ENCODE peak calls at places on chromosomes 6 and 20, in six cellular contexts. M, K, P, N, R and O are unnamed samples. For H3K4me1, the result is how much of the 10 kb centered on the place peaks cover.

GRCh38 chr6:34560366-34561226 is 4.5 kb upstream of the SPDEF start:
- DNase-seq in K (no peak), M (no peak), N (no peak), P (no peak), R (no peak), O (no peak)

GRCh38 chr20:37596890-37597539 is 69.3 kb upstream of the BLCAP start:
- DNase-seq in P (no peak), N (no peak), K (no peak), M (no peak), R (no peak), O (no peak)

GRCh38 chr20:38885357-38885756 is 40.9 kb upstream of the FAM83D start:
- DNase-seq in R (no peak), K (no peak), N (no peak), P (no peak), M (no peak), O (no peak)

GRCh38 chr6:105884426-105884825 is 201.7 kb upstream of the PRDM1 start:
- DNase-seq in P (no peak), K (no peak), R (no peak), M (no peak), N (no peak), O (no peak)

GRCh38 chr6:88983532-88983931 is 20.1 kb upstream of the RNGTT start:
- DNase-seq in N (peak), M (no peak), P (peak), R (peak), K (peak), O (peak)

GRCh38 chr6:41504526-41505021 is 41.6 kb upstream of the FOXP4 start:
- DNase-seq in R (no peak), M (no peak), K (no peak), N (no peak), P (no peak), O (no peak)

GRCh38 chr6:31727034-31727716 is 1.9 kb downstream of the DDAH2 start:
- DNase-seq in R (no peak), N (no peak), P (no peak), K (no peak), M (no peak), O (peak)

GRCh38 chr6:110329729-110330436 is 28.3 kb downstream of the METTL24 start:
- DNase-seq in P (no peak), M (no peak), N (no peak), R (peak), K (no peak), O (peak)

GRCh38 chr6:75815756-75816155 is 66.7 kb downstream of the MYO6 start:
- DNase-seq in R (no peak), P (no peak), K (no peak), N (no peak), M (no peak), O (no peak)

GRCh38 chr6:125906158-125906998 is 50.2 kb upstream of the HINT3 start:
- DNase-seq in K (peak), R (peak), P (no peak), M (peak), N (peak), O (peak)

GRCh38 chr6:106643061-106643460 is 13.7 kb downstream of the QRSL1 start:
- DNase-seq in R (no peak), M (no peak), P (no peak), N (no peak), K (no peak), O (no peak)

GRCh38 chr20:48970681-48971370 is 49.3 kb downstream of the ARFGEF2 start:
- DNase-seq in K (no peak), M (no peak), P (no peak), N (no peak), R (no peak), O (no peak)

GRCh38 chr6:121932071-121933009 is 467.1 kb upstream of the HSF2 start:
- DNase-seq in M (no peak), R (peak), N (peak), P (peak), K (peak), O (no peak)

GRCh38 chr6:37433657-37434271 is 743 bp downstream of the CMTR1 start:
- DNase-seq in R (peak), N (no peak), M (peak), K (peak), P (peak), O (peak)

GRCh38 chr20:57941121-57941522 is 231.3 kb upstream of the PMEPA1 start:
- DNase-seq in R (no peak), M (no peak), K (no peak), P (no peak), N (no peak), O (peak)

GRCh38 chr6:21402368-21402767 is 191.2 kb upstream of the SOX4 start:
- DNase-seq in N (no peak), P (peak), R (no peak), K (no peak), M (no peak), O (no peak)

GRCh38 chr20:10609276-10609675 is 64.5 kb downstream of the JAG1 start:
- DNase-seq in N (no peak), M (no peak), R (no peak), P (peak), K (no peak), O (peak)

GRCh38 chr6:116764961-116765841 is at the start of gene FAM162B:
- DNase-seq in P (peak), R (peak), N (no peak), M (no peak), K (peak), O (peak)

GRCh38 chr6:17431581-17431980 is 38.2 kb downstream of the CAP2 start:
- DNase-seq in K (no peak), N (no peak), M (no peak), P (no peak), R (peak), O (no peak)

GRCh38 chr6:44563397-44563796 is 175.9 kb downstream of the CDC5L start:
- DNase-seq in N (no peak), R (no peak), P (no peak), M (no peak), K (no peak), O (no peak)

GRCh38 chr6:144036064-144036873 is 28.2 kb upstream of the PLAGL1 start:
- DNase-seq in K (peak), M (peak), N (no peak), P (peak), R (peak), O (peak)

GRCh38 chr20:55893031-55893430 is 112.3 kb downstream of the CBLN4 start:
- DNase-seq in R (no peak), M (no peak), N (no peak), K (no peak), P (no peak), O (no peak)

GRCh38 chr6:155333414-155333813 is 19.1 kb upstream of the TFB1M start:
- DNase-seq in R (no peak), M (no peak), N (no peak), P (no peak), K (no peak), O (no peak)

GRCh38 chr6:28719275-28719940 is 193.7 kb downstream of the GPX5 start:
- DNase-seq in P (no peak), M (no peak), R (peak), K (no peak), N (peak), O (no peak)

GRCh38 chr6:53151676-53152075 is 3.0 kb upstream of the GCM1 start:
- DNase-seq in K (peak), R (peak), N (peak), M (no peak), P (no peak), O (no peak)

GRCh38 chr6:100892693-100893092 is 11.6 kb upstream of the ASCC3 start:
- DNase-seq in R (peak), M (no peak), K (peak), N (no peak), P (no peak), O (no peak)

GRCh38 chr6:10759884-10760329 is 12.3 kb downstream of the TMEM14B start:
- DNase-seq in K (no peak), P (peak), M (no peak), R (no peak), N (peak), O (peak)

GRCh38 chr6:164417537-164417936 is 891.9 kb downstream of the C6orf118 start:
- DNase-seq in K (peak), P (no peak), M (no peak), R (no peak), N (no peak), O (no peak)

GRCh38 chr6:164412566-164412965 is 896.8 kb downstream of the C6orf118 start:
- DNase-seq in N (no peak), K (no peak), M (no peak), R (no peak), P (no peak), O (no peak)

GRCh38 chr6:164419099-164419498 is 890.3 kb downstream of the C6orf118 start:
- DNase-seq in P (no peak), M (no peak), N (no peak), R (no peak), K (no peak), O (no peak)

GRCh38 chr6:164414695-164415094 is 894.7 kb downstream of the C6orf118 start:
- DNase-seq in M (no peak), P (no peak), K (no peak), R (no peak), N (no peak), O (no peak)

DNA sequence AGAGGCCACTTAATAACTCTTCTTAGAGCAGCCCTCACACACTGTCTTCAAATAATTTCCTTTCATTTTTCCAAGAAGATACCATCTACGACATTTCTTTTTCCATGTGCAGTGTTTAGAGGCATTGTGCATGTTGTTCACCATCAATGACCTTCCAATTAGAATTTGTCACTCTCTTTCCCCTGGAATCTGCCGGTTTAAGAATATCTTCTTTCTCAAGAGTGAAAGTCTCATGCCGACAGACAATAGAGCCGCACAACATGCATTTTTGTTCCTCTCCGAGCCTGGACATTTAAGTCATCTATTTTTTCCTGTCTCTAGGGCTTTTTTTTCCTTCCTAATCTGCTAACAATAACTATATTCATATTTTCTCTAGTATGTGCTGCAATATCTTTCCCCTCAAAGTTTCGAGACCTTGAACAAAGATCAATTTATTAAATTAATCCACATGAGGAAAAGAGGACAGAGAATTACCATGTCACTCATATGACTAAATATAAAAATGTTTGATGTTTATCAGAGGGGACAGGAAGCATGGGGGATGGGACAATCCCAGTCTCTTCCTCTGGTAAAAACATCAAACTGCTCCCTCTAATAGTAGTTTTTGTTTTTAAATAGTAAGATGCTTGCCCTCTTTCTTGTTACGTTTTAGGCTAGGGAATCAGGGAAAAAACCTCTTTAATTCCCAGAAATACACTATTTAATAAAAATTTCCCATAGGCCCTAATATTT is 893.4 kb downstream of the C6orf118 start:
- DNase-seq in P (no peak), M (no peak), N (no peak), K (peak), R (no peak), O (no peak)
- H3K27ac ChIP-seq in P (peak), M (no peak), N (no peak), K (no peak), R (no peak), O (no peak)

DNA sequence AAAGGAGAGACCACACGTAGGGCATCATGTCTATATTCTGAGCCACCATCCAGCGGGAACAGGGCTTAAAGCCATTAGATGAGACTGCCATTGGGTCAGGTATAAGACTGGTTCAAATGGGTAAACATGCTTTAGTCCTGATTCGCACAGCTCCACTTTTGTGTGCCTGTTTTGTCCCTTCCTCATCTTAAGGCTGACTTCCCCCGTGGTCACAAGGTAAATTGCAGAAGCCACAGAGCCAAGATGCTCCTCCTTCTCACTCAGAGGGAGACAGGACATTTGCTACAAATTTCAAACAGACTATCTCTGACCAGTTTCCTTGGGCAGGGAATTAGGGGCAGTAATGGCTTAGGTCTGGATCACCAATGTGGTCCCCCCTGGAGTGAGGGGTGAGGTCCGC is 11.4 kb upstream of the IFNGR1 start:
- DNase-seq in R (no peak), P (no peak), N (no peak), M (no peak), K (no peak), O (no peak)
- H3K4me1 ChIP-seq in R (under half), P (under half), N (under half), M (half or more), K (under half), O (under half)

DNA sequence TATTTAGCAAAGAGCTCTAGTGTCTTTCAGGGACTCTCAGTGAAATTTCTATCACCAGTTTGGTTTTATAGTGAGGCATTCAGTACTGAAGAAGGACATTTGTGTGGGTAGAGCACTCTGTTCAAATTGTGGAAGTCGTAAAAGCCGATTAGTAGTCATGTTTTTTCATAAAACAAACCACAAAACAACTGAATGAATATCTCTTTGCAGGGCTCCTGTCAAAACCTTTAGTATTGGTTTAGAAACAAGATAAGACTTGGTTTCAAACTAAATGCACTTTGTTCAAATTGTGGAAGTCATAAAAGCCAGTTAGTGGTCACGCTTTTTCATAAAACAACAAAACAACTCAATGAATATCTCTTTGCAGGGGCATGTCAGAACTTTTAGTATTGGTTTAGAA is 23.8 kb downstream of the ADGRF4 start:
- DNase-seq in P (no peak), R (peak), K (no peak), M (no peak), N (no peak), O (no peak)
- H3K4me3 ChIP-seq in P (no peak), R (no peak), K (no peak), M (no peak), N (no peak), O (no peak)

GRCh38 chr20:32462900-32463641 is 104.9 kb downstream of the ASXL1 start:
- DNase-seq in M (no peak), P (no peak), K (no peak), N (no peak), R (no peak), O (peak)

GRCh38 chr20:32463642-32464400 is 105.7 kb downstream of the ASXL1 start:
- DNase-seq in R (no peak), K (peak), P (no peak), M (no peak), N (no peak), O (peak)

GRCh38 chr20:32465092-32465900 is 107.2 kb downstream of the ASXL1 start:
- DNase-seq in P (peak), M (no peak), R (no peak), N (no peak), K (no peak), O (peak)

GRCh38 chr20:32466739-32467505 is 108.8 kb downstream of the ASXL1 start:
- DNase-seq in P (no peak), R (no peak), K (no peak), M (no peak), N (no peak), O (no peak)

GRCh38 chr20:32464401-32465091 is 106.4 kb downstream of the ASXL1 start:
- DNase-seq in P (no peak), N (no peak), M (no peak), K (no peak), R (no peak), O (no peak)
- H3K27ac ChIP-seq in P (no peak), N (no peak), M (no peak), K (peak), R (no peak), O (peak)

GRCh38 chr6:15340775-15341174 is 94.9 kb downstream of the JARID2 start:
- DNase-seq in K (no peak), P (no peak), N (no peak), M (peak), R (no peak), O (no peak)

GRCh38 chr6:15336905-15337583 is 91.2 kb downstream of the JARID2 start:
- DNase-seq in P (no peak), N (no peak), M (no peak), K (peak), R (no peak), O (no peak)

GRCh38 chr6:15340105-15340601 is 94.3 kb downstream of the JARID2 start:
- DNase-seq in P (no peak), K (no peak), M (no peak), R (no peak), N (no peak), O (no peak)

GRCh38 chr6:15337584-15337981 is 91.7 kb downstream of the JARID2 start:
- DNase-seq in P (no peak), K (peak), M (no peak), N (no peak), R (no peak), O (no peak)

DNA sequence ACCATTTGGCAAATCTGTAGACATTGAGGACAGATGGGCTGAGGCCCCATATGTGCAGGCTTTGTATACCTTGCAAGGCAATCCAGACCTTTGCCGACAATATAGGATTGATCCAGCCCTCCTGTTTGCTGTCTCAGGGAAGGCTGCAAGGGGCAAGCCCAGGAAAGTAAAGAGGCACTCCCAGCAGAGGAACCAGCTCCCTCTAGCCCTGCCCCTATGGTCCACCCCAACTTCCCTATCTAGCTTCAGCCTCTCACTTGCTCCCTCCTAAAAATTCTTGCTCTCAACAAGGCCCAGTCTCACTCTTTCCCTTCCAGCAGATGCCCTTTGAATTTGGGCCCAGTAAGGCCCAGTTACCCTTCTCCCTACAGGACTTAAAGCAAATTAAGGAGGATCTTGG is 92.6 kb downstream of the JARID2 start:
- DNase-seq in P (no peak), M (no peak), N (no peak), R (no peak), K (no peak), O (no peak)
- H3K4me1 ChIP-seq in P (under half), M (under half), N (under half), R (under half), K (half or more), O (under half)

GRCh38 chr6:7106215-7106751 is 1.5 kb upstream of the RREB1 start:
- DNase-seq in R (no peak), K (peak), M (no peak), P (no peak), N (no peak), O (peak)
- H3K4me3 ChIP-seq in R (peak), K (peak), M (peak), P (peak), N (peak), O (no peak)

DNA sequence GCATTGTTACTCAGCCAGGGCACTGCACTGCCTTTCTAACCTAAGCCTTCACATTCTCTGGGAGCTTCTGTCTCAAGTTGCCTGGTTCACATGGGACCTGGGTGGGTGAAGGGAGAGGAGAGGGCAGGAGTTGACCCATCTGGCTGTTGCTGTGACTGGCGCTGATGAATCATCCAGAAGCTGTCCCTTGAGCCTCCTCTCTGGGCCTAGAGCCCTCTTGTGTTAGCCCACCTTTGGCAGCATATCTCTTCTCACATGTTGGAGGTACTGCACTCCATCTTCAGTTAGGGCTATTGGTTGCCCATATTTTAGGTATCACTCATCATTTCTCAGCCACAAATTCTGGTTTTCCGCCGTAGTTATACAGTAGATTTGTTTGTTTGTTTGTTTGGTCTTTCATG is 19.8 kb downstream of the XRN2 start:
- DNase-seq in M (no peak), R (no peak), P (no peak), K (no peak), N (no peak), O (no peak)
- H3K27ac ChIP-seq in M (no peak), R (peak), P (no peak), K (no peak), N (no peak), O (no peak)

GRCh38 chr6:108252055-108252454 is 8.8 kb downstream of the SNX3 start:
- DNase-seq in M (no peak), R (no peak), P (no peak), K (no peak), N (no peak), O (no peak)
- H3K4me1 ChIP-seq in M (under half), R (under half), P (under half), K (under half), N (under half), O (half or more)

DNA sequence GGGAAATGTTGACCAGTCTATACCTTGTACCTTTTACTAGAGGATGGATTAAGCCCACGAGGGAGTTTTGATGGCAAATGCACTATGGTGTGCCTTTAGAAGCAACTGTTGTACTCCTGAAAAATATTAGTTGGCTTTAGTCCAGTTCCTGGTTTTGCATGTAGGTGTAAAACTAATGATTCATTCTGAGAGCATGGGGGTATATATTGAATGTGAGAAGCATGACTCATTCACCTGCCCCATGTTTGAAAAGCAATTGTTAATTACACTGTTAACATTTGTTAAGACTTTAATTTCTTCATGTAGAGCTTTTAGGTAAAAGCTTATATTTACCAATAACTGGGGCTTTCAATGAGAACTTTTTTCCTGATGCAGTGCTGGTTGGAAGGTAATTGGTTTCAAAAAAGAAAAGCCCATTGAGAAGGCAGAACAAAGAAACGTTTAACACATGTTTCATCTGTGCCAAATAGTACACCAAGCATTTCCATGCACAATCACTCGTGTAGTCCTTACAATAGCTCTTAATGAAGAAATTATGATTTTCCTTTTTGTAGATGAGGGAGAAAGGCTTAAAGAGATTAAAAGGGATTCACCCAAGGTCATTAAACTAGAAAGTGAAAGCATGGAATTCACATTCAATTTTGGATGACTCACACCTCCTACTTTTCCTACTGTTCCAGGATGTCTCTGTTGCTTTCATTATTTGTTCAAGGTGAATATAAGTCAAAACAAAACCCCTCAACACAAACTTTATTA is 134.1 kb downstream of the CCDC170 start:
- DNase-seq in N (peak), P (no peak), M (no peak), R (peak), K (no peak), O (no peak)
- H3K4me3 ChIP-seq in N (no peak), P (no peak), M (no peak), R (no peak), K (no peak), O (no peak)